ENCODE peak calls at places on chromosome 9, in six cellular contexts. X is NCI-H2171 treated with DMSO at 0.1 percent for 48 hours; Z is GM13977; M is pons; R is stimulated activated CD4-positive, alpha-beta T cell treated with anti-CD3 and anti-CD28 coated beads, TNF-alpha, amount 100 ng/mL, for 1 hour; N is GM04503. T is an unnamed sample.

GRCh38 chr9:21690561-21690960 is 111.9 kb upstream of the MTAP start:
- DNase-seq in X (no peak), Z (no peak), M (no peak), R (no peak), N (no peak), T (no peak)

GRCh38 chr9:126293522-126293889 is 33.1 kb upstream of the MVB12B start:
- DNase-seq in X (peak), Z (no peak), M (no peak), R (no peak), N (no peak), T (no peak)

GRCh38 chr9:34510506-34511159 is 12.2 kb downstream of the ENHO start:
- DNase-seq in X (peak), Z (no peak), M (no peak), R (no peak), N (no peak), T (no peak)

GRCh38 chr9:37210737-37211523 is 90.6 kb downstream of the ZCCHC7 start:
- DNase-seq in X (no peak), Z (no peak), M (no peak), R (no peak), N (no peak), T (no peak)

GRCh38 chr9:95876595-95876994 is 1.1 kb downstream of the ERCC6L2 start:
- DNase-seq in X (peak), Z (no peak), M (no peak), R (no peak), N (no peak), T (no peak)

GRCh38 chr9:127583605-127584053 is 28.4 kb upstream of the STXBP1 start:
- DNase-seq in X (no peak), Z (no peak), M (no peak), R (no peak), N (no peak), T (no peak)

GRCh38 chr9:34579819-34580185 is 9.7 kb downstream of the CNTFR start:
- DNase-seq in X (no peak), Z (no peak), M (no peak), R (no peak), N (no peak), T (no peak)

GRCh38 chr9:124222918-124223720 is 34.6 kb upstream of the NEK6 start:
- DNase-seq in X (no peak), Z (no peak), M (peak), R (no peak), N (no peak), T (no peak)

GRCh38 chr9:85040806-85041575 is 371.5 kb downstream of the NTRK2 start:
- DNase-seq in X (no peak), Z (peak), M (peak), R (no peak), N (no peak), T (peak)

GRCh38 chr9:135613946-135614805 is 25.2 kb downstream of the GLT6D1 start:
- DNase-seq in X (no peak), Z (peak), M (no peak), R (no peak), N (no peak), T (no peak)

GRCh38 chr9:23851024-23851629 is 25.1 kb upstream of the ELAVL2 start:
- DNase-seq in X (no peak), Z (no peak), M (no peak), R (no peak), N (no peak), T (no peak)

GRCh38 chr9:107342762-107343161 is 59.7 kb downstream of the RAD23B start:
- DNase-seq in X (no peak), Z (no peak), M (no peak), R (no peak), N (no peak), T (no peak)

GRCh38 chr9:100066539-100066938 is 32.3 kb downstream of the ERP44 start:
- DNase-seq in X (peak), Z (no peak), M (no peak), R (no peak), N (no peak), T (no peak)

GRCh38 chr9:6552738-6553121 is 92.8 kb downstream of the GLDC start:
- DNase-seq in X (no peak), Z (no peak), M (no peak), R (no peak), N (no peak), T (no peak)

GRCh38 chr9:110142253-110142652 is 65.7 kb downstream of the C9orf152 start:
- DNase-seq in X (no peak), Z (no peak), M (no peak), R (no peak), N (no peak), T (no peak)

GRCh38 chr9:129400971-129401622 is 219.8 kb downstream of the C9orf50 start:
- DNase-seq in X (no peak), Z (no peak), M (no peak), R (no peak), N (no peak), T (no peak)

T was measured in nucleus accumbens.